ENCODE peak calls at places on chromosomes 4 and X, in nine cellular contexts. P is NCI-H2029, E is neural progenitor cell, O is choroid plexus epithelial cell, B is WTC11, C is NCI-H1092, A is retina, S is NCI-H345, G is ecto neural progenitor cell. U is an unnamed sample.

GRCh38 chr4:150160473-150160872 is 82.2 kb downstream of the DCLK2 start:
- DNase-seq in P (no peak), E (no peak), O (no peak), B (no peak), C (no peak), A (no peak), S (no peak), G (no peak), U (no peak)

GRCh38 chr4:184100297-184100885 is 117.3 kb downstream of the ENPP6 start:
- DNase-seq in P (no peak), E (peak; percentile 67), O (peak; percentile 14), B (no peak), C (peak; percentile 29), A (peak; percentile 17), S (peak; percentile 19), G (peak; percentile 76), U (no peak)

GRCh38 chrX:386768-387575 is at the start of gene PPP2R3B:
- DNase-seq in P (no peak), E (peak; percentile 99), O (peak; percentile 99), B (peak; percentile 99), C (no peak), A (peak; percentile 99), S (no peak), G (peak; percentile 99), U (no peak)

GRCh38 chr4:3512719-3513118 is 19.5 kb downstream of the LRPAP1 start:
- DNase-seq in P (no peak), E (no peak), O (no peak), B (no peak), C (no peak), A (no peak), S (no peak), G (no peak), U (no peak)

GRCh38 chrX:102985182-102985581 is 48.1 kb downstream of the RAB40AL start:
- DNase-seq in P (no peak), E (no peak), O (no peak), B (no peak), C (no peak), A (no peak), S (no peak), G (no peak), U (no peak)

GRCh38 chr4:140286503-140286902 is 86.9 kb upstream of the SCOC start:
- DNase-seq in P (peak; percentile 59), E (no peak), O (no peak), B (no peak), C (no peak), A (peak; percentile 66), S (no peak), G (no peak), U (no peak)

GRCh38 chr4:26076000-26076587 is 162.1 kb downstream of the SMIM20 start:
- DNase-seq in P (no peak), E (no peak), O (peak; percentile 61), B (no peak), C (no peak), A (no peak), S (no peak), G (no peak), U (no peak)

GRCh38 chr4:84215218-84215617 is 283.9 kb downstream of the NKX6-1 start:
- DNase-seq in P (no peak), E (no peak), O (no peak), B (no peak), C (no peak), A (no peak), S (no peak), G (no peak), U (no peak)

GRCh38 chr4:4859799-4860380 is 425 bp downstream of the MSX1 start:
- DNase-seq in P (no peak), E (peak; percentile 43), O (no peak), B (no peak), C (no peak), A (peak; percentile 55), S (no peak), G (no peak), U (no peak)

GRCh38 chr4:94545296-94545695 is 93.6 kb downstream of the PDLIM5 start:
- DNase-seq in P (no peak), E (no peak), O (peak; percentile 81), B (no peak), C (no peak), A (no peak), S (no peak), G (no peak), U (no peak)

GRCh38 chr4:140688711-140689598 is 67.2 kb downstream of the TBC1D9 start:
- DNase-seq in P (no peak), E (no peak), O (peak; percentile 48), B (no peak), C (no peak), A (no peak), S (no peak), G (no peak), U (no peak)

GRCh38 chr4:20172070-20172760 is 79.5 kb upstream of the SLIT2 start:
- DNase-seq in P (no peak), E (no peak), O (no peak), B (no peak), C (no peak), A (no peak), S (no peak), G (no peak), U (no peak)

GRCh38 chr4:173013232-173013932 is 155.2 kb upstream of the GALNT7 start:
- DNase-seq in P (no peak), E (peak; percentile 54), O (peak; percentile 60), B (peak; percentile 66), C (peak; percentile 8), A (peak; percentile 78), S (peak; percentile 28), G (peak; percentile 70), U (peak; percentile 10)

GRCh38 chr4:172830295-172830764 is 338.3 kb upstream of the GALNT7 start:
- DNase-seq in P (peak; percentile 2), E (peak; percentile 40), O (peak; percentile 40), B (no peak), C (peak; percentile 24), A (peak; percentile 51), S (peak; percentile 31), G (no peak), U (no peak)

U was measured in SHP77 treated with DMSO at 0.1 percent for 48 hours.